ENCODE peak calls at places on chromosomes 7 and 10, in six cellular contexts. X, R, M, O, W and G are unnamed samples. For H3K9me3, the result is how much of the 10 kb centered on the place peaks cover.

GRCh38 chr7:88243345-88243909 is 23.6 kb upstream of the SRI start:
- DNase-seq in X (no peak), R (peak), M (no peak), O (peak), W (no peak), G (no peak)

GRCh38 chr7:139727151-139727705 is 50.6 kb downstream of the HIPK2 start:
- DNase-seq in X (no peak), R (peak), M (peak), O (no peak), W (no peak), G (no peak)

GRCh38 chr10:72567421-72567820 is 58.5 kb downstream of the MICU1 start:
- DNase-seq in X (no peak), R (peak), M (no peak), O (peak), W (no peak), G (no peak)

GRCh38 chr7:39617010-39617409 is 6.4 kb upstream of the RALA start:
- DNase-seq in X (no peak), R (peak), M (no peak), O (no peak), W (no peak), G (no peak)

GRCh38 chr7:69038915-69039314 is 559.4 kb upstream of the AUTS2 start:
- DNase-seq in X (no peak), R (no peak), M (no peak), O (no peak), W (no peak), G (no peak)

GRCh38 chr10:88800152-88801125 is 2.1 kb upstream of the LIPM start:
- DNase-seq in X (no peak), R (peak), M (no peak), O (no peak), W (no peak), G (no peak)

GRCh38 chr7:154684651-154685563 is 318.0 kb downstream of the PAXIP1 start:
- DNase-seq in X (no peak), R (no peak), M (no peak), O (no peak), W (no peak), G (no peak)

GRCh38 chr10:4662576-4663161 is 163.3 kb upstream of the AKR1E2 start:
- DNase-seq in X (no peak), R (no peak), M (no peak), O (no peak), W (no peak), G (no peak)

GRCh38 chr7:36119005-36119711 is 33.9 kb upstream of the EEPD1 start:
- DNase-seq in X (no peak), R (peak), M (no peak), O (no peak), W (no peak), G (no peak)

GRCh38 chr7:38953227-38953626 is 24.5 kb upstream of the POU6F2 start:
- DNase-seq in X (no peak), R (no peak), M (no peak), O (no peak), W (no peak), G (no peak)

GRCh38 chr10:117541909-117542705 is 439 bp upstream of the EMX2 start:
- DNase-seq in X (no peak), R (peak), M (no peak), O (no peak), W (no peak), G (peak)

GRCh38 chr10:55091691-55092328 is 290.8 kb upstream of the PCDH15 start:
- DNase-seq in X (no peak), R (peak), M (no peak), O (no peak), W (no peak), G (no peak)

GRCh38 chr10:28663576-28664368 is 13.5 kb upstream of the BAMBI start:
- DNase-seq in X (peak), R (peak), M (peak), O (peak), W (peak), G (peak)

GRCh38 chr7:36473454-36474282 is 84.0 kb downstream of the ANLN start:
- DNase-seq in X (peak), R (no peak), M (no peak), O (peak), W (peak), G (no peak)

GRCh38 chr7:96246972-96247371 is 74.9 kb downstream of the SLC25A13 start:
- DNase-seq in X (no peak), R (no peak), M (no peak), O (no peak), W (no peak), G (no peak)

GRCh38 chr7:39952378-39952777 is 2.3 kb downstream of the CDK13 start:
- DNase-seq in X (no peak), R (peak), M (no peak), O (no peak), W (no peak), G (no peak)

GRCh38 chr10:102633282-102633681 is 11.0 kb upstream of the TRIM8 start:
- DNase-seq in X (peak), R (peak), M (no peak), O (no peak), W (peak), G (peak)

GRCh38 chr7:42247301-42247700 is 10.3 kb upstream of the GLI3 start:
- DNase-seq in X (no peak), R (peak), M (no peak), O (no peak), W (no peak), G (no peak)

GRCh38 chr10:12448729-12449391 is 99.5 kb downstream of the CAMK1D start:
- DNase-seq in X (no peak), R (peak), M (peak), O (peak), W (no peak), G (peak)

GRCh38 chr7:78018541-78019456 is 220.2 kb downstream of the PHTF2 start:
- DNase-seq in X (peak), R (peak), M (peak), O (no peak), W (no peak), G (peak)

GRCh38 chr7:159144756-159145543 is at the start of gene VIPR2:
- DNase-seq in X (no peak), R (no peak), M (no peak), O (no peak), W (no peak), G (peak)

GRCh38 chr10:558891-559766 is 130.3 kb downstream of the DIP2C start:
- DNase-seq in X (no peak), R (peak), M (no peak), O (no peak), W (no peak), G (no peak)

GRCh38 chr10:123009105-123009805 is 449 bp downstream of the ACADSB start:
- DNase-seq in X (peak), R (no peak), M (peak), O (no peak), W (peak), G (peak)

GRCh38 chr7:150912427-150912826 is 60.1 kb downstream of the AOC1 start:
- DNase-seq in X (no peak), R (no peak), M (no peak), O (no peak), W (peak), G (no peak)

GRCh38 chr7:28409716-28410627 is 2.3 kb upstream of the CREB5 start:
- DNase-seq in X (peak), R (peak), M (no peak), O (no peak), W (peak), G (peak)

GRCh38 chr10:75049316-75050285 is 61.9 kb upstream of the SAMD8 start:
- DNase-seq in X (no peak), R (no peak), M (no peak), O (no peak), W (no peak), G (peak)

GRCh38 chr10:15585303-15585715 is 134.4 kb downstream of the ITGA8 start:
- DNase-seq in X (peak), R (peak), M (no peak), O (peak), W (peak), G (peak)

GRCh38 chr10:97889461-97890265 is 40.0 kb downstream of the GOLGA7B start:
- DNase-seq in X (peak), R (peak), M (no peak), O (peak), W (no peak), G (no peak)

GRCh38 chr7:82507976-82508677 is 64.5 kb upstream of the CACNA2D1 start:
- DNase-seq in X (no peak), R (no peak), M (no peak), O (no peak), W (no peak), G (peak)

GRCh38 chr7:44158873-44159631 is 17.9 kb upstream of the MYL7 start:
- DNase-seq in X (no peak), R (no peak), M (no peak), O (no peak), W (peak), G (peak)

GRCh38 chr7:128005117-128005516 is 26.1 kb downstream of the LRRC4 start:
- DNase-seq in X (no peak), R (no peak), M (peak), O (no peak), W (no peak), G (no peak)

GRCh38 chr10:33862706-33863105 is 528.2 kb upstream of the NRP1 start:
- DNase-seq in X (no peak), R (no peak), M (no peak), O (no peak), W (no peak), G (no peak)

GRCh38 chr10:47013469-47014169 is 102.4 kb downstream of the PTPN20 start:
- DNase-seq in X (peak), R (no peak), M (no peak), O (no peak), W (no peak), G (peak)

GRCh38 chr10:99276848-99277486 is 41.3 kb upstream of the HPSE2 start:
- DNase-seq in X (no peak), R (peak), M (no peak), O (peak), W (no peak), G (no peak)

GRCh38 chr7:29987083-29987482 is 2.5 kb downstream of the SCRN1 start:
- DNase-seq in X (no peak), R (peak), M (no peak), O (no peak), W (no peak), G (no peak)

GRCh38 chr7:47153076-47153475 is 428.8 kb downstream of the TNS3 start:
- DNase-seq in X (no peak), R (peak), M (no peak), O (no peak), W (no peak), G (no peak)

GRCh38 chr7:57218196-57218716 is 86.0 kb upstream of the ZNF479 start:
- DNase-seq in X (peak), R (no peak), M (no peak), O (no peak), W (no peak), G (no peak)

GRCh38 chr7:41224063-41224763 is 478.7 kb downstream of the INHBA start:
- DNase-seq in X (no peak), R (peak), M (no peak), O (peak), W (no peak), G (no peak)

GRCh38 chr7:31023877-31024276 is 28.2 kb upstream of the ADCYAP1R1 start:
- DNase-seq in X (no peak), R (no peak), M (no peak), O (no peak), W (no peak), G (no peak)

GRCh38 chr7:130902755-130903357 is 168.8 kb upstream of the KLF14 start:
- DNase-seq in X (no peak), R (peak), M (no peak), O (no peak), W (no peak), G (no peak)
- H3K27ac ChIP-seq in X (peak), R (peak), M (peak), O (peak), W (peak), G (peak)

GRCh38 chr10:37952926-37953325 is 23.5 kb downstream of the ZNF25 start:
- DNase-seq in X (no peak), R (no peak), M (no peak), O (no peak), W (no peak), G (no peak)

GRCh38 chr10:37948210-37948609 is 28.2 kb downstream of the ZNF25 start:
- DNase-seq in X (no peak), R (no peak), M (no peak), O (no peak), W (no peak), G (no peak)

GRCh38 chr10:37952051-37952815 is 24.2 kb downstream of the ZNF25 start:
- DNase-seq in X (no peak), R (peak), M (no peak), O (no peak), W (no peak), G (no peak)

DNA sequence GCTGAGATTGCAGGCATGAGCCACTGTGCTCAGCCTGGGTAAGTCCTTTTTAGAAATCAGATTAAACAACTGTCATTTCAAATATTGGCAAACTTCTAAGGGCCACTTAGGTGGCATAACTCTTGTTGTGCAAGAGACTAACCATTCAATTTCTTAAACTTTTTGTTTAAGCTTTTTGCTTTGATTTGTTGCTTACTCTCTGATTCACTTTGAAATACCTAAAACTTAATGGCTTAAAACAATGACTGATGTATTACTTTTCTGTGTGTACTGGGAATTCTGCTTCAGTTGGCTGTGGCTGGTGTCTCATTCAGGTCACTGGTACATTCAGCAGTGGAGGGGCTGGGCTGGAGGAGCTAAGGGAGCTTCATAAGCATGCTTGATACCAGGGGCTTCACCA is 28.9 kb downstream of the ZNF25 start:
- DNase-seq in X (no peak), R (no peak), M (no peak), O (no peak), W (no peak), G (no peak)
- H3K9me3 ChIP-seq in X (under half), R (under half), M (under half), O (under half), W (under half), G (under half)

GRCh38 chr10:17716161-17716560 is 35.8 kb upstream of the TMEM236 start:
- DNase-seq in X (no peak), R (no peak), M (no peak), O (no peak), W (no peak), G (no peak)

GRCh38 chr10:17710181-17710580 is 41.8 kb upstream of the TMEM236 start:
- DNase-seq in X (no peak), R (no peak), M (no peak), O (no peak), W (no peak), G (no peak)

GRCh38 chr10:17713758-17714157 is 38.2 kb upstream of the TMEM236 start:
- DNase-seq in X (no peak), R (no peak), M (no peak), O (no peak), W (no peak), G (no peak)

GRCh38 chr10:17712053-17712452 is 39.9 kb upstream of the TMEM236 start:
- DNase-seq in X (no peak), R (no peak), M (no peak), O (no peak), W (no peak), G (no peak)

GRCh38 chr10:17713133-17713532 is 38.9 kb upstream of the TMEM236 start:
- DNase-seq in X (no peak), R (no peak), M (no peak), O (no peak), W (no peak), G (no peak)
- H3K4me3 ChIP-seq in X (no peak), R (no peak), M (no peak), O (no peak), W (no peak), G (peak)

GRCh38 chr7:91651986-91652385 is 228.5 kb downstream of the MTERF1 start:
- DNase-seq in X (no peak), R (no peak), M (no peak), O (no peak), W (no peak), G (no peak)

GRCh38 chr7:91657386-91658120 is 222.9 kb downstream of the MTERF1 start:
- DNase-seq in X (no peak), R (no peak), M (no peak), O (no peak), W (no peak), G (no peak)

GRCh38 chr7:91655656-91656055 is 224.8 kb downstream of the MTERF1 start:
- DNase-seq in X (no peak), R (no peak), M (no peak), O (no peak), W (no peak), G (no peak)

GRCh38 chr7:91656486-91657237 is 223.8 kb downstream of the MTERF1 start:
- DNase-seq in X (no peak), R (no peak), M (no peak), O (no peak), W (no peak), G (no peak)

DNA sequence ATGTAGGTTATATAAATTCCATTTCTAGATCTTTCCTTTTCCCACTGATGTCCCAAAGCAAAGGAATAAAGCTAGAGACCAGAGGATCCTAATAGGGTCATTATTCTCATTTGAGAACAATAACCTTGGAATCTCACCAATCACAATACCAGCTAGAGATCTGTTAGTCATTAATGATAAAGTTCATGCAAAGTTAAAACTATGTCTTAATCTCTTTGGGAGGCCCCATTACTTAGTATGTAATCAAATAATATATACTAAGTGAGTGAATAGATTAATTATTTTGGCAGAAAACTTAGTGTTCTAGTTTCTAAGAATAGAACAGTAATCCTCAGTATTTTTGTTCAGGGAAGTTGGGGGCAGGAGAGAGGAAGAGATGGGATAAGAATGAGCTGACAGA is 227.2 kb downstream of the MTERF1 start:
- DNase-seq in X (no peak), R (no peak), M (no peak), O (no peak), W (no peak), G (no peak)
- H3K27ac ChIP-seq in X (no peak), R (no peak), M (no peak), O (no peak), W (no peak), G (no peak)

DNA sequence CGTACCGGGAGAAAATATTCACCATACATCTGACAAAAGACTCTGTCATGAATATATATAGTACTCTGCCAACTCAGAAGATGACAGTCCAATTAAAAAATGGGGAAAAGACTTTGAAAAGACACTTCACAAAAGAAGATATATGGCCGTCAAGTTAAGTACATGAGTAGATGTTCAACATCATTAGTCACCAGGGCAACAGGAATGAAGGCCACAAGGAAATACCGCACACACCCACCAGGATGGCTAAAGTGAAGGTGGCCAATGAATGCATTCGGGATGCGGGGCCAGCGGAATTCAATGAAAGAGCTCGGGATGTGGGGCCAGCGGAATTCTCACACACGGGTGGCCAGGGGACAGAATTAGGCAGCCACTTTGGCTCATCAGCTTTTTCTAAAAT is 42.2 kb downstream of the MAD1L1 start:
- DNase-seq in X (no peak), R (peak), M (no peak), O (no peak), W (no peak), G (no peak)
- H3K9me3 ChIP-seq in X (under half), R (under half), M (under half), O (under half), W (under half), G (under half)

GRCh38 chr7:91266931-91267557 is 2.8 kb downstream of the FZD1 start:
- DNase-seq in X (peak), R (no peak), M (no peak), O (no peak), W (no peak), G (peak)
- H3K4me3 ChIP-seq in X (peak), R (peak), M (peak), O (no peak), W (peak), G (peak)

DNA sequence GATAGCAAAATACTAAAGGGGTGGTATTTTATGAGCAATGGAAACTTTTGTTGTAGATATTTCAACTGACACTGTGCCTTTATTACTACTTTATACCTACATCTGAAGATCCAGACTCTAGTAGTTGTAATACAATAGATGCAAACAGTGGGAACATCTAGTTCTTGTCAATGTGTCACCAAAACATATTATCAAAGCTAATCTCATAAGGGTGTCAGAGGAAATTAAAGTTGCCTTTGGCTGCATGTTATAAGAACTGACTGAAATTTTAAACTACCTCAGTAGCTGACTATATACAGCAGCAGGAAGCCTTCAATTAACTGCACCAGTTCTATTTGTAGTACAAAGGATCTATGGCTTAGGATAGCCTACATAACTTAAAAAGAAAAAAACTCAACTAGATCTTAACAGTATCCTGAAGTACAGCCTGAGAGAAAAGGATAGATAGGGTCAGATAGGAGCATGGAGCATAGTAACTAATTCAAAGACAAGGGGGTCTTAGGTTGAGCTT is 30.9 kb downstream of the HDAC9 start:
- DNase-seq in X (no peak), R (no peak), M (no peak), O (no peak), W (no peak), G (no peak)
- H3K27ac ChIP-seq in X (no peak), R (no peak), M (no peak), O (no peak), W (no peak), G (no peak)

DNA sequence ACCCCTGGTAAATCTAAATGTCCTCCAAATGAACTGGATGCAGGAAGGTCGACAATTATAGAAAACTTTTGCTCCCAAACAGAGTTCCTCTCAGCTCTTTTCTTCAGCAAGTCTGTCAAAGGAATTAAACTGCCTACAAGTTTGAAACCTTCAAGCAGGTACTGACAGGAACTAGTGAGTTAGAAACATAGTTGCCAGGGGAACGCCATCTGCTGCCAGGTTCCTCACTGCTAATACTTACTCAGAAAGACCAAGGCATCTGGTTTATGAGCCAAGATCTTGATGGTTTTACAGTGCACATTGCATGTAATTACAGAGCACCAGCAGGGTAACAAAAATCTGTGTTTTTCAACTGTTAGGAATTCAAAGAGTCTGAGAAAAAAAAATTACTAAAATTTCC is 300.0 kb upstream of the NRG3 start:
- DNase-seq in X (no peak), R (no peak), M (no peak), O (no peak), W (no peak), G (no peak)
- H3K9me3 ChIP-seq in X (under half), R (under half), M (under half), O (under half), W (under half), G (under half)